ENCODE peak calls at places on chromosomes 1 and 21, in five cellular contexts. K is left ventricle myocardium inferior, M is PC-3, C is astrocyte, O is tibial artery. T is an unnamed sample.

GRCh38 chr1:42173155-42173933 is 8.8 kb upstream of the GUCA2A start:
- DNase-seq in K (peak; percentile 70), M (peak; percentile 56), C (peak; percentile 6), O (no peak), T (peak; percentile 36)

GRCh38 chr1:225658041-225658440 is 5.1 kb upstream of the ENAH start:
- DNase-seq in K (no peak), M (no peak), C (peak; percentile 45), O (no peak), T (no peak)

GRCh38 chr1:223390618-223391017 is 2.6 kb upstream of the CCDC185 start:
- DNase-seq in K (no peak), M (peak; percentile 19), C (no peak), O (no peak), T (no peak)

GRCh38 chr1:71526824-71527223 is 446.0 kb upstream of the ZRANB2 start:
- DNase-seq in K (no peak), M (peak; percentile 56), C (no peak), O (no peak), T (no peak)

GRCh38 chr21:18285379-18285778 is 40.7 kb downstream of the CHODL start:
- DNase-seq in K (no peak), M (no peak), C (no peak), O (no peak), T (no peak)

GRCh38 chr1:226457307-226457712 is 49.4 kb upstream of the PARP1 start:
- DNase-seq in K (no peak), M (no peak), C (no peak), O (no peak), T (peak; percentile 3)

GRCh38 chr1:30410153-30410851 is 313.1 kb downstream of the MATN1 start:
- DNase-seq in K (no peak), M (no peak), C (no peak), O (peak; percentile 40), T (no peak)

GRCh38 chr1:25875154-25875855 is at the start of gene PAQR7:
- DNase-seq in K (peak; percentile 74), M (peak; percentile 64), C (peak; percentile 72), O (peak; percentile 88), T (peak; percentile 44)

GRCh38 chr1:75159154-75159553 is 25.0 kb downstream of the LHX8 start:
- DNase-seq in K (no peak), M (no peak), C (no peak), O (no peak), T (no peak)

GRCh38 chr1:53543771-53544695 is 84.8 kb downstream of the DMRTB1 start:
- DNase-seq in K (peak; percentile 3), M (no peak), C (no peak), O (peak; percentile 48), T (no peak)

GRCh38 chr1:27873671-27874384 is 1.5 kb downstream of the THEMIS2 start:
- DNase-seq in K (no peak), M (no peak), C (no peak), O (no peak), T (no peak)

GRCh38 chr1:218473527-218473926 is 128.4 kb downstream of the TGFB2 start:
- DNase-seq in K (no peak), M (no peak), C (peak; percentile 77), O (no peak), T (peak; percentile 67)

GRCh38 chr1:185431612-185432011 is 114.6 kb upstream of the IVNS1ABP start:
- DNase-seq in K (no peak), M (no peak), C (no peak), O (no peak), T (no peak)

GRCh38 chr1:214107322-214108096 is 119.7 kb downstream of the PROX1 start:
- DNase-seq in K (peak; percentile 41), M (no peak), C (peak; percentile 2), O (no peak), T (no peak)

GRCh38 chr1:17873007-17873675 is 118.0 kb downstream of the ACTL8 start:
- DNase-seq in K (peak; percentile 73), M (peak; percentile 34), C (no peak), O (no peak), T (no peak)

GRCh38 chr1:64396817-64397216 is 73.1 kb upstream of the CACHD1 start:
- DNase-seq in K (no peak), M (no peak), C (no peak), O (no peak), T (no peak)

GRCh38 chr21:17612023-17612564 is 607 bp downstream of the BTG3 start:
- DNase-seq in K (peak; percentile 22), M (no peak), C (peak; percentile 36), O (peak; percentile 69), T (peak; percentile 18)

GRCh38 chr1:35857830-35858229 is 25.2 kb upstream of the AGO1 start:
- DNase-seq in K (no peak), M (peak; percentile 45), C (no peak), O (no peak), T (peak; percentile 13)

GRCh38 chr1:222307621-222308020 is 240.3 kb downstream of the HHIPL2 start:
- DNase-seq in K (no peak), M (no peak), C (no peak), O (no peak), T (no peak)

GRCh38 chr1:204110894-204111633 is 38.1 kb downstream of the SOX13 start:
- DNase-seq in K (no peak), M (peak; percentile 37), C (no peak), O (no peak), T (no peak)

GRCh38 chr1:86924324-86924960 is 10.0 kb downstream of the HS2ST1 start:
- DNase-seq in K (no peak), M (no peak), C (no peak), O (no peak), T (no peak)

GRCh38 chr1:240575976-240576666 is 35.8 kb downstream of the GREM2 start:
- DNase-seq in K (no peak), M (no peak), C (peak; percentile 61), O (no peak), T (peak; percentile 31)

GRCh38 chr1:179954494-179955317 is at the start of gene CEP350:
- DNase-seq in K (peak; percentile 99), M (peak; percentile 97), C (peak; percentile 99), O (peak; percentile 99), T (peak; percentile 99)

GRCh38 chr1:44693159-44693558 is 18.6 kb downstream of the ARMH1 start:
- DNase-seq in K (no peak), M (peak; percentile 26), C (no peak), O (no peak), T (no peak)

GRCh38 chr1:207959995-207960745 is 49.2 kb upstream of the CD34 start:
- DNase-seq in K (no peak), M (no peak), C (no peak), O (no peak), T (no peak)
- H3K4me3 ChIP-seq in K (peak overlapping the region; percentile 70), M (no peak overlapping the region), C (no peak overlapping the region), O (peak overlapping the region; percentile 65), T (no peak overlapping the region)

DNA sequence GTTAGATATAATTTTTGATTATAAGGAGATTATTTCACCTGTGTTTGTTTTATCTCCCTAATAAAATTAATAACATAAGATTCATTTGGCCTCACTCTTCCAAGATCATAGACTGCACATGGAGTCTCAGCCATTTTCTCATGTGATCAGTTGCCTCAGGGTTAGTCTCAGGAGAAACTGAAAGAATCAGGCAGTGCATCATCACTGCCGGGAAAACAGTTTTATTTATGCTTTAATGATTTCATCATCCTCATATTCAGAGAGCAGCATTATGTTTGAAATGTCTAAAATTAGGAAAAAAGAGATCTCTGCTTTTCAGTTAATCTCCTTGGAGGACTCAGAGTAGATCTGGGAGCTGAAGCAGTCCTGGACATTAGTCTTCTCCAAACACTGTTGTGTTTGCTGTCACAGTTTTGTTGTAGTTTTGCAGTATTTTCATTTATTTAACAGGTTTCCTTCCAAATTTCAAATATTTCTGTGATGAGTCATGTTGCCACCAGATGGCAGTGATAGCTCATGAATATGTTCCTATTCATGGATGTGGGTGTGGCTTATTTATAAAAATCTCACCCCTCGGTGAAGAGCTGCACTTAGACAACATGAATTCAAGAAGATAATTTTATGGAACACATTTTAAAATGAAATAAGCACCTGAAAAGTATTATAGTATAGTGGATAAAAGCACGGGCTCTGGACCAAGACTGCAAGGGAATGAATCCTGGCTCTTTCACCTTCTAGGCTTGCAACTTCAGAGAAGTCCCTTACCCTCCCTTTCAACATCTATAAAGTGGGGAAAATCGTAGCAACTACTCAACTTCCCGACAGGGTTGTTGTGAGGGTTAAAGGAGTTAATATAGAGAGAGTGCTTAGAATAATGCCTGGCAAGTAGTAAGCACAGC is 31.2 kb downstream of the CHD1L start:
- DNase-seq in K (no peak), M (peak; percentile 92), C (peak; percentile 72), O (no peak), T (peak; percentile 76)
- TF ChIP-seq CTCF in K (peak; percentile 73), M (peak; percentile 90), C (peak; percentile 52), O (peak; percentile 48), T (peak; percentile 43)

DNA sequence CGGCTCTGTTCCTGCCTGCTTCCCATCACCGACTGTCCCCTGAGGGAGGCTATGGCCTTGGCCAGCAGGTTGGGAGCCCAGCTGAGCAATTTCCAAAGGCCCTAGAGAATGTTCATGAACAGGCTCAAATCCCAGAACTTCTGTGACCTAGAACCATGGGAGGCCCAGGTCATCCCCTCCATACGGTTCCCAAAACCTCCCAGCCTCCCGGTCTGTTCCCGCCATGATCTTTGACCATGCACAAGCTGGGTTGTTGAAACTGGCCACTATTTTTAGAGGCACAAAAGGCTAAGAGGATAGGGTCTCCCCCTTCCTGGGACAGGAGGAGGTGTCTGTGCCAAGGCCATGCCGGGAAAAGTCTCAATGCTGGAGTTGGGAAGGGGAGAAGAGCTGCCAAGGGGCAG is 27.5 kb downstream of the EPHA2 start:
- DNase-seq in K (peak; percentile 64), M (no peak), C (no peak), O (no peak), T (no peak)
- H3K27ac ChIP-seq in K (peak overlapping the region; percentile 80), M (no peak overlapping the region), C (no peak overlapping the region), O (peak overlapping the region; percentile 11), T (no peak overlapping the region)

GRCh38 chr1:47223921-47224675 is 7.9 kb downstream of the TAL1 start:
- DNase-seq in K (no peak), M (no peak), C (no peak), O (no peak), T (no peak)

GRCh38 chr1:47224676-47225399 is 7.2 kb downstream of the TAL1 start:
- DNase-seq in K (no peak), M (no peak), C (no peak), O (no peak), T (no peak)

GRCh38 chr1:47226121-47226977 is 5.7 kb downstream of the TAL1 start:
- DNase-seq in K (no peak), M (no peak), C (no peak), O (no peak), T (no peak)

GRCh38 chr1:47227370-47228232 is 4.4 kb downstream of the TAL1 start:
- DNase-seq in K (no peak), M (no peak), C (no peak), O (peak; percentile 34), T (no peak)

DNA sequence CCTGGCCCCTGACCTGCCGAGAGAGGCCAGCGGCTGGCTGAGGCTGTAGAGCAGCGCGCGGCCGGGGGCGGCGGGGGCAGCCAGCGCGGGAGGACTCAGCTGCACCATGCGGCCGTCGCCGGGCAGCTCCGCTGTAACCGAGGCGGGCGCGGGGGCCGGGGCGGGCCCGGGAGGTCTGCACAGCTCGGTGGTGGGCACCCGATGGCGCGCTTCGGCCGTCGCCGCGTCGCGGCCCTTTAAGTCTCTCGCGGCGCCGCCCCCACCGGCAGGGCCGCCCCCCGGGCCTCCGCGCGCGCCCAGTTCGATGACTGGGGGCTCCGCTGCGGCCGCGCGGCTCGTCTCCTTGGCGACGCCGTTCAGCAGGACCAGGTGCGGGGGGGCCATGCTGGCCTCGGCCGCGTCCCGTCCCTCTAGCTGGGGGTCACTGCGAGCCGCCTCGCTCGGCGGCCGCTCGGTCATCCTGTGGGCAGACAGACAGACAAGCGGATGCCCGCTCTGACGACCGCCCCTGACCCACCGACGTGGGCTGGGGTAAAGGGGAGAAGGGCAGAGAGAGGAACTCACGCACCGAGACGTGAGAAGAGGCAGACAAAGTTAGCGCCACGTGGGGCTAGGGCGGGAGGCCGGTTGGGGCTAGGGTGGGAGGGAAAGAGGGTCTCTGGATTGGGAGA is 6.5 kb downstream of the TAL1 start:
- DNase-seq in K (no peak), M (no peak), C (no peak), O (no peak), T (no peak)
- H3K4me3 ChIP-seq in K (peak overlapping the region; percentile 61), M (no peak overlapping the region), C (no peak overlapping the region), O (peak overlapping the region; percentile 43), T (no peak overlapping the region)